ENCODE peak calls at places on chromosome 2, in six cellular contexts. D is GDM1; C is GM12892; O is A549; E is HTR-8/SVneo; N is stimulated activated CD8-positive, alpha-beta memory T cell treated with anti-CD3 and anti-CD28 coated beads, Interleukin-4, amount 100 ng/mL, for 4 hours. R is an unnamed sample.

GRCh38 chr2:206981739-206982336 is 42.5 kb downstream of the CPO start:
- DNase-seq in N (no peak), E (peak), C (no peak), D (peak), O (peak), R (peak)

GRCh38 chr2:219998099-219998498 is 370.7 kb downstream of the SLC4A3 start:
- DNase-seq in E (peak), D (no peak), N (no peak), C (no peak), O (no peak), R (peak)

GRCh38 chr2:168698959-168699358 is 103.5 kb upstream of the NOSTRIN start:
- DNase-seq in D (no peak), E (no peak), C (no peak), N (no peak), O (no peak), R (no peak)

GRCh38 chr2:107197601-107198000 is 311.6 kb upstream of the ST6GAL2 start:
- DNase-seq in D (no peak), O (no peak), E (no peak), C (no peak), N (no peak), R (no peak)

GRCh38 chr2:10494351-10495066 is 46.4 kb upstream of the ODC1 start:
- DNase-seq in N (no peak), D (no peak), E (no peak), C (no peak), O (no peak), R (no peak)

GRCh38 chr2:147910990-147911473 is 66.2 kb downstream of the ACVR2A start:
- DNase-seq in N (no peak), O (no peak), E (peak), C (no peak), D (peak), R (peak)

GRCh38 chr2:62147610-62148301 is 48.2 kb upstream of the B3GNT2 start:
- DNase-seq in D (no peak), N (no peak), E (no peak), C (no peak), O (no peak), R (no peak)

GRCh38 chr2:176553685-176554106 is 284.5 kb downstream of the MTX2 start:
- DNase-seq in O (peak), D (no peak), C (no peak), E (peak), N (no peak), R (peak)

GRCh38 chr2:218273908-218274249 is 3.6 kb downstream of the PNKD start:
- DNase-seq in N (no peak), D (no peak), C (no peak), E (no peak), O (no peak), R (no peak)